ENCODE peak calls at places on chromosomes 13 and 19, in eight cellular contexts. E is GM12892, G is breast epithelium, W is stomach, P is sigmoid colon, K is HL-60, V is suprapubic skin, C is spleen. A is an unnamed sample.

GRCh38 chr13:50127017-50127725 is 111.9 kb downstream of the KCNRG start:
- DNase-seq in E (no peak), G (no peak), W (peak), P (peak), K (no peak), V (peak), C (peak), A (no peak)

GRCh38 chr13:25725104-25725503 is 326.7 kb downstream of the SHISA2 start:
- DNase-seq in E (no peak), G (no peak), W (no peak), P (no peak), K (no peak), V (no peak), C (no peak), A (no peak)

GRCh38 chr13:41306271-41307150 is 4.6 kb upstream of the NAA16 start:
- DNase-seq in E (no peak), G (no peak), W (no peak), P (no peak), K (no peak), V (no peak), C (no peak), A (peak)

GRCh38 chr13:48009298-48009697 is 8.2 kb upstream of the SUCLA2 start:
- DNase-seq in E (no peak), G (peak), W (no peak), P (no peak), K (no peak), V (no peak), C (no peak), A (no peak)

GRCh38 chr13:23683084-23683483 is 112.9 kb downstream of the TNFRSF19 start:
- DNase-seq in E (no peak), G (no peak), W (no peak), P (no peak), K (no peak), V (no peak), C (no peak), A (no peak)

GRCh38 chr19:52961981-52962380 is 700 bp downstream of the ZNF816 start:
- DNase-seq in E (no peak), G (no peak), W (no peak), P (no peak), K (no peak), V (no peak), C (no peak), A (no peak)

GRCh38 chr19:29714371-29714952 is 599 bp downstream of the C19orf12 start:
- DNase-seq in E (no peak), G (no peak), W (no peak), P (no peak), K (no peak), V (no peak), C (no peak), A (no peak)

GRCh38 chr13:24217601-24218281 is 57.2 kb downstream of the SPATA13 start:
- DNase-seq in E (no peak), G (no peak), W (peak), P (no peak), K (no peak), V (no peak), C (no peak), A (no peak)

GRCh38 chr13:84651288-84651687 is 769.0 kb upstream of the SLITRK1 start:
- DNase-seq in E (no peak), G (no peak), W (no peak), P (no peak), K (no peak), V (no peak), C (no peak), A (no peak)

GRCh38 chr19:55452381-55453325 is 8.8 kb downstream of the ISOC2 start:
- DNase-seq in E (no peak), G (no peak), W (peak), P (peak), K (no peak), V (no peak), C (no peak), A (peak)

GRCh38 chr19:22616659-22617058 is 17.5 kb upstream of the ZNF492 start:
- DNase-seq in E (no peak), G (no peak), W (no peak), P (no peak), K (no peak), V (no peak), C (no peak), A (no peak)

GRCh38 chr19:39780894-39781293 is 2.2 kb downstream of the LEUTX start:
- DNase-seq in E (no peak), G (no peak), W (no peak), P (no peak), K (no peak), V (no peak), C (no peak), A (no peak)
- TF ChIP-seq POLR2AphosphoS5 in E (no peak), G (no peak), W (no peak), P (no peak), K (no peak), V (no peak), C (no peak), A (no peak)

DNA sequence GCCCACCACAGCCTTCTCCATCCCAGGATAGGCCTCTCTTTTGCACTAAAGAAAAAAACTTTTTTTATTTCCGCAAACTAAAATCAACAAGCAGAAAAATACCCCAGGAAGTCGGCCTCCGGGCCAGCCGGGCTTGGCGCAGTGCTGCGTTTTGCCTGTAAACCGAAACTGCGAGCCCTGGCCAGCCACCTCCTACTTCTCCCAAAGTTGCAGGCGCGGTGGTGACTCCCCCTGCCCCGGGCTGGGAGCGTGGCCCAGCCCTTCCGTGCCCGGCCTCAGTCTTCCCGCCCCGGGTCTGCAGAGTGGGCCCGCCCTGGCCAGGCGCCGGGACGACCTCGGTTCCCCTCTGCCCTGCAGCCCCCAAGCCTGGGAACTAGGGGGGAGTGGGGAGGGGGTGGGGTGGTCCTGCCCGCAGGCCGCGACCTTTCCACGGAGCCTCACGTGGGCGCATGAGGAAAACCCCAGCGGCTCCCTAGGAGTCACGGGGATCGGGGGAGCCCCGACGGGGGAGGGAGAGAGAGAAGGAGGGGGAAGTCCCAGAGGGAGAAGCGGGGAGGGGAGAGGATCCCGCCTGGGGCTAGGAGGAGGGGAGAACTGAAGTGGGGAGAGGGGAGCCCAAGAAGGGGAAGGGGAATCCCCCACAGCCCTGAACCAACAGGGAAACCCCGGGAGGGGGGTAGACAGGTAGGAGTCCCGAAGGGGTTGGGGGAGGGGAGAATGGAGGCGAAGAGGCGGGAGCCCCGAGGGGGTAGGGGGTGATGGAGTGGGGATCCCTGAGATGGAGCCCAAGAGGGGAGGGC is 3.0 kb downstream of the GADD45B start:
- DNase-seq in E (peak), G (peak), W (peak), P (peak), K (no peak), V (peak), C (peak), A (no peak)
- TF ChIP-seq POLR2AphosphoS5 in E (peak), G (peak), W (peak), P (peak), K (peak), V (peak), C (peak), A (no peak)

DNA sequence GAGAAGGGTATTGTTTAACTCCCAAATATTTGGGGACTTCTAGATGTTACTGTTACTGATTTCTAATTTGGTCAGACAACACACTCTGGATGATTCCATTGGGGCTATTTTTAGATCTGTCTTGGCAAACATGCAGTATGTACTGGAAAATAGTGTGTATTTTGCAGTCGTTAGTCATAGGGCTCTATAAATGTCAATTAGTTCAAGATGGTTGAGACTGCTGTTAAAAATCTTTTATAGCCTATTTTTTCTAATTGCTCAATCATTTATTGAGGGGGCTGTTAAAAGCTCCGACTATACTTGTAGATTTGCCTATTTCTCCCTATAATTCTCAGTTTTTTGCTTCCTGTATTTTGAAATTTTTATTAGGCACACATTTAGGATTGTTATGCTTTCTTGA is 31.4 kb downstream of the PPP5C start:
- DNase-seq in E (no peak), G (no peak), W (no peak), P (no peak), K (no peak), V (no peak), C (no peak), A (peak)
- TF ChIP-seq POLR2AphosphoS5 in E (no peak), G (no peak), W (no peak), P (peak), K (no peak), V (no peak), C (no peak), A (peak)

DNA sequence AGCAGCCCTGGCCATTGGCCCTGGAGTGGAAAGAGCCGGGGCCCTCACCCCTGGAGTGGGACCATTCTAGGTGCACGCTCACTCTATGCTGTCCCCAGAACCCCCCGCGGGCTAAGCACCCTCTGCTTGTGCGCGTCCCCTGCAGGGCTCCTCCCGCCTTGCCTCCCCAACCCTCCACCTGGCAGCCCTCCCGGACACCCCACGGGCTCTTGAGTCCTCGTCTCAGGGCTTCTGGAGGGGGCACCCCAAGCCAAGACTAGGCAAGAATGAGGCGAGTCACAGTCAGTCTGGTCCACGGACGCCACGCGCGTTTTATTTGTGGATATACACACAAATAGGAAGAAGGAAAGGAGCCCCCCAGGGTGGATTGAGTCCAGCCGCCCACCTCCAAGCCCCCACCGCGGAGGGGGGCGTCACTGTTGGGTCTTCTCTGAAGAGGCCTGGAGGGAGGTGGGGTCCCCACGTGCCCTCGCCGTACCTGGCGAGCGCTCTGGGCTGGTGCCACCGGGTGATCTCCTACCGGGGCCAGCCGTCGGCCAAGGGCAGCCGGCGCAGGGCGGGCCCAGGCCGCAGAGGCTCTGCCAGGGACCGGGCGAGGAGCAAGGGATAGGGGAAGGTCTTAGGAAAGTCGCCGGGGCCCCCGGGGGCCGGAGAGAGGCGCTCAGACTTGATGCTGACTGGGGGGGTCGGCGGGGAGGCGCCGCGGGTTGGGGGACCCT is 7.2 kb upstream of the TMEM161A start:
- DNase-seq in E (no peak), G (no peak), W (no peak), P (no peak), K (no peak), V (no peak), C (peak), A (no peak)
- TF ChIP-seq POLR2AphosphoS5 in E (no peak), G (no peak), W (no peak), P (no peak), K (no peak), V (no peak), C (no peak), A (no peak)

GRCh38 chr19:38650911-38651584 is 3.6 kb downstream of the ACTN4 start:
- DNase-seq in E (no peak), G (no peak), W (no peak), P (peak), K (peak), V (no peak), C (no peak), A (no peak)
- TF ChIP-seq POLR2AphosphoS5 in E (no peak), G (peak), W (peak), P (peak), K (no peak), V (peak), C (peak), A (no peak)

DNA sequence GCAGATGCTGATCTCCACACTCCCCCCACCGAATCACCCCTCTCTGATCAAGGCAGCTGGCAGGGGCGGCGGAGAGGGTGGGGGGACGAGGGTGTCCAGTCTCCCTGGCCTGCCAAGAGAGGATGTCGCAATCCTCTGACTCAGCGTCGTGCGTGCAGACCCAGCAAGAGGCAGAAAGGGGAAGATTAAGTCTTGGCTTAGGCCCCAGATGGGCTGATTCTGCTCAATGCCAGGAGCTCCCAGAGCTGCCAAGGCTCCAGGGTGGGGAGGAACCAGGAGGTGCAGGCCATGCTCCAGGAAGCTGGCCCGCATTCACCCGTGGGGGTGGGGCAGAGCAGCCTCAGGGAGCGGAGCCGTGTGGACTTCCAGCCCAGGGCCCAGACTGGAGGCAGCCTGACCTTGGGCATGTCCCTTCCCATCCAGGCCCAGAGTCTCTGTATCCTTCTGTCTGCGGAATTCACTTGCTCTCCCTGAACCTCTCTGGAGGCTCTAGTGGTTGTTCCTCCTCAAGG is 6.6 kb upstream of the BCL3 start:
- DNase-seq in E (no peak), G (peak), W (peak), P (peak), K (peak), V (peak), C (peak), A (no peak)
- TF ChIP-seq POLR2AphosphoS5 in E (no peak), G (peak), W (peak), P (peak), K (peak), V (peak), C (peak), A (peak)

GRCh38 chr19:58450836-58451357 is 525 bp upstream of the ZNF324B start:
- DNase-seq in E (no peak), G (no peak), W (no peak), P (no peak), K (no peak), V (no peak), C (no peak), A (no peak)

GRCh38 chr19:58453743-58454142 is 2.3 kb downstream of the ZNF324B start:
- DNase-seq in E (no peak), G (no peak), W (no peak), P (no peak), K (no peak), V (no peak), C (no peak), A (no peak)

GRCh38 chr19:58455306-58455705 is 3.9 kb downstream of the ZNF324B start:
- DNase-seq in E (no peak), G (no peak), W (no peak), P (no peak), K (no peak), V (no peak), C (no peak), A (no peak)

GRCh38 chr19:58456111-58456510 is 4.7 kb downstream of the ZNF324B start:
- DNase-seq in E (no peak), G (no peak), W (no peak), P (no peak), K (no peak), V (no peak), C (no peak), A (no peak)

DNA sequence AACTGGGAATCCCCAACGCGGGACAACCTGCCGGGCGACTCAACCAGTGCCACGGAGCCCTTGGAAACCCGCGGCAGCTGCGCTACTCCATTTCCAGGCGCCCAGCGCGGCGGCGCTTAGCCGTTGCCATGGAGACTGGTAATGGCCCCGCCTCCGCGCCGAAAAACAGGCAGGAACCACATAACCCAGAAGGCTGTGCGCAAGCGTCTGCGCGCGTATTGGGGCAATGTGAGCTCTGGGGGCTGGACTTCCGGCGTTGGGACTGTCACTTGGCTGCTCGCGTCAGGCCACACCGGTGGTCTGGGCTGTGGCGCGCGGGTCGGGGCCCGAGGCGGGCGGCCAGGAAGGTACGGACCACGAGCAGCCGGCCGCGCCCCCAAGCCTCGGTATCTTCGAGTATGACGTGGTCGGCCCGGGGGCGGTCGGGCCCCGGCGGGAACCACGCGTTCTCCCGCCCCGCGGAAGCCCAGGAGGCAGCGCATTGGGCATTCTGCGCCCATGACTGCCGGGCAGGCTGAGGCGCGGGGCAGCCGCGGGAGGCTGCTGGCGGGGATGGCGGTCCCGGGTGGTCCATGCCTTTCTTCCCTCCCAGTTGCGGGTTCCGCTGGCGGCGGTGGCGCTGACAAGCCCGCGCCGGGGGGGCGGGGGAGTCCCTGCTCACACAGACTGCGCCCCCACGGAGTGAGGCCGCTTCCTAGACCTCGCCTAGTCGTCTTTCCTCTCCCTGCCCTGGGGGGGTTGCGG is at the start of gene ZNF324B:
- DNase-seq in E (peak), G (peak), W (peak), P (peak), K (peak), V (peak), C (peak), A (peak)
- TF ChIP-seq POLR2AphosphoS5 in E (peak), G (peak), W (peak), P (peak), K (peak), V (no peak), C (peak), A (peak)

GRCh38 chr19:18399008-18399407 is 1.6 kb upstream of the LRRC25 start:
- DNase-seq in E (no peak), G (no peak), W (peak), P (no peak), K (no peak), V (no peak), C (peak), A (no peak)

GRCh38 chr19:18392936-18393335 is 4.5 kb downstream of the LRRC25 start:
- DNase-seq in E (no peak), G (no peak), W (no peak), P (no peak), K (no peak), V (no peak), C (no peak), A (no peak)

GRCh38 chr19:18393836-18394235 is 3.6 kb downstream of the LRRC25 start:
- DNase-seq in E (no peak), G (no peak), W (peak), P (no peak), K (no peak), V (no peak), C (peak), A (no peak)

GRCh38 chr19:18397242-18398202 is at the start of gene LRRC25:
- DNase-seq in E (no peak), G (no peak), W (no peak), P (peak), K (peak), V (no peak), C (peak), A (no peak)

DNA sequence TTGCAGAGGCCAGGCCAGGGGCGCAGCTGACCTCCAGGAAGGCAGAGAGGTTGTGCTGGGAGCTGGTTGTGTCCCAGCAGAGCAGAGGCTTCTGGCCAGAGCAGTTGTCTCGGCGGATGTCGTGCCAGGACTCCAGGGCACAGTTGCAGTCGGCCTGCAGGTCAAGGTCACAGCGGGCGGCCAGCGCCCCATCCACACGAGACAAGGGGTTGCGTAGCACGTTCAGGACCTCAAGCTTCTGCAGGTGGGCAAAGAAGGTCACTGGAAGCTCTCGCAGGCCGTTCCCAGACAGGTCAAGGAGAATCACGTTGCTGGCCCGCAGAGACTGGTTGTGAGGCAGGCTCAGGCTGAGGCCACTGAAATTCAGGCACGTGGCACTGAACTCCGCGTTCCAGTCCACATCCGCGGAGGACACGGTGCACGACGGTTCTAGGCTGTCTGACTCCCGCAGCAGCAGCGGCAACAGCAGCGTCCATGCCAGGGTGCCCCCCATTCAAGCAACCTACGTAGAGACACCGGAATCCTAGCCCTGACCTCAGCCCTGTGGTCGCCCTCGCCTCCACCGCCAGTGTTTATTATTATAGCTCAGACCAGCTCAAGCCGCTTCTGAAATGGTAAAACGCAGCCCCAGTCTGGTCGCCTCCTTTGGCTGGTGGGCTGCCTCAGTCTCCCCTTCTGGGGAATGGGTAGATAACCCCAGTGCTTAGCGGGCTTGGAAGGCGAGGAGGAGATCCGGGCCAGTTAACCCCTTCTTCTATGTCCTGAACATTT is 766 bp downstream of the LRRC25 start:
- DNase-seq in E (no peak), G (no peak), W (no peak), P (no peak), K (no peak), V (no peak), C (peak), A (no peak)
- TF ChIP-seq POLR2AphosphoS5 in E (no peak), G (no peak), W (no peak), P (no peak), K (no peak), V (no peak), C (peak), A (no peak)

GRCh38 chr19:12772323-12772722 is 3.0 kb downstream of the HOOK2 start:
- DNase-seq in E (no peak), G (no peak), W (no peak), P (no peak), K (no peak), V (no peak), C (no peak), A (no peak)
- TF ChIP-seq POLR2AphosphoS5 in E (no peak), G (no peak), W (no peak), P (no peak), K (no peak), V (no peak), C (no peak), A (no peak)